ENCODE peak calls at places on chromosomes 3 and 15, in four cellular contexts. One of them, this sample, is unnamed.
A peak's percentile ranks its signal among the peaks of the same experiment; 100 is the strongest.

GRCh38 chr15:60000113-60000823 is 3.8 kb upstream of the FOXB1 start:
- DNase-seq in HepG2: no peak
- DNase-seq in posterior cingulate gyrus: no peak
- DNase-seq in activated naive CD4-positive, alpha-beta T cell treated with anti-CD3 and anti-CD28 coated beads for 36 hours: no peak
- DNase-seq in this sample: no peak

GRCh38 chr15:99616773-99617342 is 51.1 kb downstream of the MEF2A start:
- DNase-seq in HepG2: no peak
- DNase-seq in posterior cingulate gyrus: no peak
- DNase-seq in activated naive CD4-positive, alpha-beta T cell treated with anti-CD3 and anti-CD28 coated beads for 36 hours: no peak
- DNase-seq in this sample: no peak

GRCh38 chr3:152026033-152026556 is 152.7 kb downstream of the SUCNR1 start:
- DNase-seq in HepG2: no peak
- DNase-seq in posterior cingulate gyrus: no peak
- DNase-seq in activated naive CD4-positive, alpha-beta T cell treated with anti-CD3 and anti-CD28 coated beads for 36 hours: no peak
- DNase-seq in this sample: no peak

GRCh38 chr15:63067976-63068743 is 25.6 kb downstream of the TPM1 start:
- DNase-seq in HepG2: no peak
- DNase-seq in posterior cingulate gyrus: no peak
- DNase-seq in activated naive CD4-positive, alpha-beta T cell treated with anti-CD3 and anti-CD28 coated beads for 36 hours: no peak
- DNase-seq in this sample: no peak

GRCh38 chr3:13653631-13654279 is 104.8 kb downstream of the FBLN2 start:
- DNase-seq in HepG2: no peak
- DNase-seq in posterior cingulate gyrus: no peak
- DNase-seq in activated naive CD4-positive, alpha-beta T cell treated with anti-CD3 and anti-CD28 coated beads for 36 hours: peak; percentile 23
- DNase-seq in this sample: no peak

GRCh38 chr15:58330836-58331561 is 100.8 kb upstream of the LIPC start:
- DNase-seq in HepG2: peak; percentile 6
- DNase-seq in posterior cingulate gyrus: no peak
- DNase-seq in activated naive CD4-positive, alpha-beta T cell treated with anti-CD3 and anti-CD28 coated beads for 36 hours: peak; percentile 28
- DNase-seq in this sample: no peak

GRCh38 chr3:61967019-61967418 is 405.6 kb downstream of the PTPRG start:
- DNase-seq in HepG2: no peak
- DNase-seq in posterior cingulate gyrus: no peak
- DNase-seq in activated naive CD4-positive, alpha-beta T cell treated with anti-CD3 and anti-CD28 coated beads for 36 hours: no peak
- DNase-seq in this sample: no peak

GRCh38 chr15:40282144-40282869 is 557 bp downstream of the ANKRD63 start:
- DNase-seq in HepG2: peak; percentile 30
- DNase-seq in posterior cingulate gyrus: no peak
- DNase-seq in activated naive CD4-positive, alpha-beta T cell treated with anti-CD3 and anti-CD28 coated beads for 36 hours: peak; percentile 38
- DNase-seq in this sample: peak; percentile 84

GRCh38 chr15:47846128-47846868 is 129.0 kb downstream of the SEMA6D start:
- DNase-seq in HepG2: no peak
- DNase-seq in posterior cingulate gyrus: no peak
- DNase-seq in activated naive CD4-positive, alpha-beta T cell treated with anti-CD3 and anti-CD28 coated beads for 36 hours: no peak
- DNase-seq in this sample: no peak

GRCh38 chr3:19945405-19946290 is 1.2 kb upstream of the RAB5A start:
- DNase-seq in HepG2: no peak
- DNase-seq in posterior cingulate gyrus: no peak
- DNase-seq in activated naive CD4-positive, alpha-beta T cell treated with anti-CD3 and anti-CD28 coated beads for 36 hours: no peak
- DNase-seq in this sample: peak; percentile 29

GRCh38 chr15:77608774-77609173 is 23.9 kb downstream of the LINGO1 start:
- DNase-seq in HepG2: no peak
- DNase-seq in posterior cingulate gyrus: no peak
- DNase-seq in activated naive CD4-positive, alpha-beta T cell treated with anti-CD3 and anti-CD28 coated beads for 36 hours: no peak
- DNase-seq in this sample: no peak

GRCh38 chr3:134387293-134387692 is 13.0 kb upstream of the AMOTL2 start:
- DNase-seq in HepG2: no peak
- DNase-seq in posterior cingulate gyrus: no peak
- DNase-seq in activated naive CD4-positive, alpha-beta T cell treated with anti-CD3 and anti-CD28 coated beads for 36 hours: no peak
- DNase-seq in this sample: no peak

GRCh38 chr3:194369522-194370279 is at the start of gene LRRC15:
- DNase-seq in HepG2: peak; percentile 38
- DNase-seq in posterior cingulate gyrus: peak; percentile 73
- DNase-seq in activated naive CD4-positive, alpha-beta T cell treated with anti-CD3 and anti-CD28 coated beads for 36 hours: no peak
- DNase-seq in this sample: peak; percentile 64